ENCODE peak calls at places on chromosomes 4 and X, in ten cellular contexts. W is iPS DF 19.7; H is HFFc6; K is CD4-positive, alpha-beta T cell; X is stimulated activated CD4-positive, alpha-beta T cell treated with anti-CD3 and anti-CD28 coated beads, TNF-alpha, amount 100 ng/mL, for 4 hours; R is iris pigment epithelial cell; Q is central memory CD8-positive, alpha-beta T cell; P is NCI-H1417 treated with DMSO at 0.1 percent for 48 hours; Z is NCI-H1092; S is A673. V is an unnamed sample.

GRCh38 chrX:119692241-119693031 is 532 bp downstream of the SEPTIN6 start:
- DNase-seq in W (no peak), H (peak), K (peak), X (peak), R (no peak), Q (peak), P (no peak), Z (no peak), S (peak), V (peak)

GRCh38 chr4:168501407-168501806 is 4.6 kb downstream of the PALLD start:
- DNase-seq in W (no peak), H (no peak), K (no peak), X (no peak), R (no peak), Q (no peak), P (no peak), Z (no peak), S (no peak), V (no peak)

GRCh38 chrX:151543706-151544105 is 19.8 kb upstream of the PASD1 start:
- DNase-seq in W (no peak), H (no peak), K (no peak), X (no peak), R (peak), Q (no peak), P (no peak), Z (no peak), S (no peak), V (no peak)

GRCh38 chrX:120769576-120770341 is 105.9 kb downstream of the CT47B1 start:
- DNase-seq in W (no peak), H (peak), K (peak), X (no peak), R (peak), Q (no peak), P (no peak), Z (peak), S (peak), V (no peak)

GRCh38 chrX:9586992-9587392 is 122.1 kb downstream of the TBL1X start:
- DNase-seq in W (no peak), H (no peak), K (no peak), X (no peak), R (no peak), Q (no peak), P (peak), Z (no peak), S (no peak), V (no peak)

GRCh38 chrX:148536961-148537360 is 36.5 kb downstream of the AFF2 start:
- DNase-seq in W (no peak), H (no peak), K (no peak), X (no peak), R (no peak), Q (no peak), P (no peak), Z (no peak), S (no peak), V (no peak)

GRCh38 chr4:89119166-89119565 is 7.8 kb downstream of the TIGD2 start:
- DNase-seq in W (no peak), H (peak), K (no peak), X (no peak), R (peak), Q (no peak), P (no peak), Z (no peak), S (no peak), V (no peak)

GRCh38 chr4:112348488-112349158 is 51.5 kb downstream of the ALPK1 start:
- DNase-seq in W (peak), H (peak), K (no peak), X (no peak), R (peak), Q (no peak), P (peak), Z (peak), S (peak), V (peak)

GRCh38 chr4:4666693-4667642 is 125.1 kb upstream of the STX18 start:
- DNase-seq in W (no peak), H (peak), K (no peak), X (no peak), R (no peak), Q (no peak), P (no peak), Z (no peak), S (no peak), V (no peak)

GRCh38 chrX:78831523-78831922 is 84.0 kb downstream of the LPAR4 start:
- DNase-seq in W (no peak), H (no peak), K (no peak), X (no peak), R (no peak), Q (no peak), P (no peak), Z (no peak), S (no peak), V (no peak)

GRCh38 chrX:53256446-53257041 is 24.8 kb downstream of the IQSEC2 start:
- DNase-seq in W (no peak), H (no peak), K (no peak), X (no peak), R (no peak), Q (no peak), P (no peak), Z (peak), S (no peak), V (no peak)

GRCh38 chrX:57596109-57596870 is 4.5 kb downstream of the ZXDB start:
- DNase-seq in W (no peak), H (no peak), K (no peak), X (no peak), R (peak), Q (no peak), P (no peak), Z (no peak), S (no peak), V (no peak)

GRCh38 chr4:7266525-7267292 is 74.4 kb downstream of the SORCS2 start:
- DNase-seq in W (peak), H (peak), K (no peak), X (no peak), R (peak), Q (no peak), P (no peak), Z (no peak), S (peak), V (no peak)

GRCh38 chr4:95550566-95550965 is 1.8 kb upstream of the UNC5C start:
- DNase-seq in W (no peak), H (no peak), K (no peak), X (no peak), R (no peak), Q (no peak), P (no peak), Z (no peak), S (no peak), V (no peak)

GRCh38 chrX:128464091-128464490 is 411.9 kb upstream of the ACTRT1 start:
- DNase-seq in W (no peak), H (no peak), K (no peak), X (no peak), R (peak), Q (no peak), P (no peak), Z (no peak), S (peak), V (no peak)

GRCh38 chrX:100695302-100695701 is 36.6 kb downstream of the SYTL4 start:
- DNase-seq in W (no peak), H (no peak), K (no peak), X (no peak), R (no peak), Q (no peak), P (no peak), Z (no peak), S (no peak), V (no peak)